ENCODE peak calls at places on chromosomes 7 and 10, in six cellular contexts. D is HepG2; B is CD4-positive, alpha-beta T cell; V is tibial nerve; Q is GM23248; U is dorsolateral prefrontal cortex. Z is an unnamed sample.

GRCh38 chr7:64630496-64630895 is 35.4 kb upstream of the ZNF107 start:
- DNase-seq in D (peak; percentile 80), V (no peak), Q (peak; percentile 56), U (no peak), B (no peak), Z (no peak)

GRCh38 chr10:129934196-129934925 is 29.7 kb downstream of the EBF3 start:
- DNase-seq in B (no peak), V (no peak), D (no peak), U (peak; percentile 34), Q (no peak), Z (no peak)

GRCh38 chr7:99380032-99380822 is 5.7 kb downstream of the ARPC1B start:
- DNase-seq in B (no peak), D (no peak), U (peak; percentile 65), V (no peak), Q (peak; percentile 85), Z (peak; percentile 59)

GRCh38 chr10:43851030-43851429 is 202.3 kb upstream of the ZNF32 start:
- DNase-seq in V (no peak), Q (no peak), D (no peak), B (no peak), U (no peak), Z (no peak)

GRCh38 chr10:74891048-74891447 is 64.6 kb downstream of the KAT6B start:
- DNase-seq in D (no peak), Q (no peak), U (no peak), B (no peak), V (no peak), Z (no peak)

GRCh38 chr7:13871008-13871407 is 118.5 kb downstream of the ETV1 start:
- DNase-seq in D (no peak), B (no peak), V (no peak), U (no peak), Q (no peak), Z (no peak)

GRCh38 chr10:106481598-106481997 is 682.9 kb downstream of the SORCS1 start:
- DNase-seq in B (no peak), D (no peak), Q (no peak), U (no peak), V (no peak), Z (no peak)

GRCh38 chr7:24889611-24890010 is 90.4 kb downstream of the OSBPL3 start:
- DNase-seq in U (no peak), D (no peak), V (no peak), Q (no peak), B (no peak), Z (no peak)

GRCh38 chr7:143362126-143362961 is at the start of gene FAM131B:
- DNase-seq in D (no peak), B (peak; percentile 28), V (no peak), U (peak; percentile 76), Q (peak; percentile 52), Z (no peak)

GRCh38 chr10:79981673-79982485 is 33.0 kb upstream of the SFTPD start:
- DNase-seq in Q (peak; percentile 78), B (no peak), V (no peak), U (peak; percentile 77), D (peak; percentile 6), Z (peak; percentile 55)

GRCh38 chr7:136527554-136527953 is 340.9 kb upstream of the CHRM2 start:
- DNase-seq in Q (no peak), V (no peak), B (no peak), D (no peak), U (no peak), Z (no peak)

GRCh38 chr10:125448596-125448995 is 234.4 kb downstream of the TEX36 start:
- DNase-seq in B (no peak), V (no peak), U (no peak), D (peak; percentile 5), Q (peak; percentile 39), Z (no peak)

GRCh38 chr7:114212753-114213439 is 201.7 kb upstream of the FOXP2 start:
- DNase-seq in V (no peak), D (no peak), Q (no peak), U (no peak), B (no peak), Z (no peak)

DNA sequence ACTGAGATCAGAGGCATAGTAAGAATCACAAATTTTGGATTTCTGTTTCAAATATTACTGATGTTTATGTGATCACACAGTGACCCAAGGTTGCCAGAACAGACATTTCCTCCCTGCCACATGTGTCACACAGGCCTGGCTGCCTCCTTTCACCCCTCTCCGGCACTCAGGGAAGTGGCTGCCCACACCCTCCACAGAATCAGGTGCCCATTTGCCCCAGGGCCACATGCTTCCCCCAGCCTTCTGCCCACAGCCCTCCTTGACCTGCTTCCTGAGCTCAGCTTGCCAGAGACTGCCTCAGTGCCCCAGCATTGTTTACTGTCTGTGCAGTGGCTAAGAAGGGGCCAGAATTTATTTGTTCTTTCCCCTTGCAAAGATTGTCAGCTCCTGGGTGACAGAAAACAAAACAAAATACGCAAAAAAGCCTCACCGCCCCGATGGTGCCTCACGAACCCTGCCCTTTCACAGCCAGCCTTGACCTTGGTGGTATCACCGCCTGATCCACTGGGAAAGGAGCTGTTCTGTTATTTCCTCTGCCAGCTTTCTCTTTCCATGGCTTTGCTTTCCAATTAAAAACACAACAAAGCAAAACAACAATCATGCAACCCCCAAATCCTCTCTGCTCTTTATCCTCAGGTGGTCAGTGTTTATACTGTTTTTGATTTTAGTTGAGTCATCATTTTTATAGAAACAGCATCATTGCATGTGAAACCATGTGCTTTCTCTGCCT is 52.8 kb downstream of the CHN2 start:
- DNase-seq in Q (no peak), V (no peak), B (no peak), D (no peak), U (no peak), Z (no peak)
- H3K27ac ChIP-seq in Q (no peak overlapping the region), V (no peak overlapping the region), B (no peak overlapping the region), D (peak overlapping the region; percentile 66), U (peak overlapping the region; percentile 39), Z (no peak overlapping the region)

DNA sequence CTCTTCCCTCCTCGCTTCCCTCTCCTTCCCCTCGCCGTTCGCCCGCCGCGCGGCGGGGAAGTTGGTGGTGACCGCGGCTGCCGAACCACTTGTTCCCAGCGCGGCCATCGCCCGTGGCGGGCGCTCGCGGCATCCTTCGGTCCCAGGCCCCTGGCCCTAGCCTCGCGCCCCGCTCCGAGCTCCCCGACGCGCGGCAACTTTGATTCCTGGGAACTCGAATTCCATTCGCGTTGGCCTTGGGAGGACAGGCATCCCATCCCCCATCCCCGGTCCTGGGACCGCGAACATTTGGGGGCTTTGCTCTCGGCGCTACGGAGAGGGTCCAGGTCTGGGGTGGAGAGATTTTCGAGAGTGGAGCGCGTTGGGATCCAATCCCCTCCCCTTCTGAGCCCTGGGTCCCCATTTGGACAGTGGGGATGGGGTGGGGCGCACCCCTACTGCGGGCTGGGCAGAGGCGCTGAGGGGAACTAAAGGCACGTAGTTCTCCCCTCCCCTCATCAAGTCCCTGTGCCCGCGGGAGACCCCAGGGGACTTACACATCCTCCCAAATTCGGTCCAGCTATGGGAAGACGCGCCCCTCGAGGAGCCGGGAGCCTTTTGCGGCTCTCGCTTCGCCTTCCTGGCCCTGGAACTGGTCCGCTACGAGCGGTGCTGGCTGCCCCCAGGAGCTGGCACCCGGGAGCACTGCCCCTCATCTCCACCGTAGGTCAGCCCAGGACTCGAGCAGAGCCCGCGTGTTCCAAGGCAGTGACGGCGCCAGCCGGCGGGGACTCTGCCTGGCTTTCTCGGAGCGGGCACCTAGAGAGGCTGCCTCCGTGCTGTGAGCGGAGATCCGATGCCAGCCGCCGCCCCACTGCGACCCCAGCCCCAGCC is 856 bp downstream of the CDH23 start:
- DNase-seq in B (no peak), V (no peak), D (no peak), Q (no peak), U (no peak), Z (peak; percentile 26)
- H3K27me3 ChIP-seq in B (peaks cover 52% of the 10 kb centered on the region), V (peaks cover 29% of the 10 kb centered on the region), D (peaks cover 12% of the 10 kb centered on the region), Q (peaks cover 86% of the 10 kb centered on the region), U (peaks cover 21% of the 10 kb centered on the region), Z (peaks cover 49% of the 10 kb centered on the region)

DNA sequence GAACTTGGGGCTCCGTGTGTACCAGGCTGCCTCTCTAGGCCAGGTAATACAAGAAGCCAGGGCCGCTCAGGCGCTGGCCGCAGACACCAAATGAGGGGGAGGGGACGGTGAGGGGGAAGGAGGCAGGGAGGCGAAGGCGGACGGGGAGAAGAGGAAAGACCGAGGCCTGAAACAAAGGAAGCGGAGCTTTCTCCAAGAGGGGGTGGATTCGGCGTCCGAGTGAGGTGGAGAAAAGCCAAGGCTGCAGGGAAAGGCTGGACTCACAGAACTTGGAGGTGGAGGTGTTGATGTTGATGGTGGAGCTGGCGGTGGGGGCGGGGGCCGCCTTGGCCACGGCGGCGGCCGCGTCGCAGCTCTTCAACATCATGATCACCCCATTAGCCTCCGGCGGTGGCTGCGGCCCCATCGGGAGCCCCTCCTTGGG is 626 bp downstream of the CACUL1 start:
- DNase-seq in V (no peak), B (peak; percentile 17), Q (peak; percentile 63), D (peak; percentile 35), U (peak; percentile 49), Z (peak; percentile 28)
- H3K27ac ChIP-seq in V (peak overlapping the region; percentile 88), B (peak overlapping the region; percentile 79), Q (peak overlapping the region; percentile 62), D (peak overlapping the region; percentile 81), U (peak overlapping the region; percentile 91), Z (peak overlapping the region; percentile 76)

GRCh38 chr10:95553674-95554073 is 7.5 kb downstream of the SORBS1 start:
- DNase-seq in B (no peak), D (no peak), U (no peak), Q (no peak), V (no peak), Z (no peak)

GRCh38 chr10:95547791-95548435 is 13.3 kb downstream of the SORBS1 start:
- DNase-seq in D (no peak), Q (no peak), V (no peak), B (no peak), U (no peak), Z (no peak)

GRCh38 chr10:95556994-95557767 is 4.0 kb downstream of the SORBS1 start:
- DNase-seq in B (no peak), D (no peak), V (no peak), U (no peak), Q (no peak), Z (no peak)

GRCh38 chr10:95550073-95550672 is 11.0 kb downstream of the SORBS1 start:
- DNase-seq in Q (no peak), D (no peak), U (no peak), V (no peak), B (no peak), Z (no peak)

GRCh38 chr10:95552680-95553342 is 8.4 kb downstream of the SORBS1 start:
- DNase-seq in U (no peak), D (peak; percentile 78), V (no peak), B (no peak), Q (no peak), Z (no peak)
- H3K27me3 ChIP-seq in U (no peaks in the 10 kb centered on the region), D (no peaks in the 10 kb centered on the region), V (no peaks in the 10 kb centered on the region), B (no peaks in the 10 kb centered on the region), Q (no peaks in the 10 kb centered on the region), Z (no peaks in the 10 kb centered on the region)

Z was measured in heart right ventricle.